ENCODE peak calls at places on chromosomes 4 and X, in eight cellular contexts. U is cardiac muscle cell; M is AG04449; N is stimulated activated CD4-positive, alpha-beta T cell treated with anti-CD3 and anti-CD28 coated beads, Interleukin-15, amount 100 ng/mL, for 1 hour; T is activated naive CD4-positive, alpha-beta T cell; Y is psoas muscle; F is fibroblast of mammary gland; A is pancreas. K is an unnamed sample.

GRCh38 chrX:64394874-64395567 is at the start of gene MTMR8:
- DNase-seq in N (peak), U (peak), A (peak), Y (peak), M (no peak), T (peak), F (peak), K (peak)

GRCh38 chr4:4542824-4543485 is 1.1 kb upstream of the STX18 start:
- DNase-seq in F (peak), M (no peak), A (no peak), U (peak), T (no peak), Y (no peak), N (no peak), K (no peak)

GRCh38 chrX:1894656-1895055 is 279.8 kb downstream of the ASMT start:
- DNase-seq in U (no peak), T (no peak), M (no peak), N (no peak), A (no peak), F (no peak), Y (no peak), K (no peak)

GRCh38 chr4:77699731-77700210 is 94.2 kb downstream of the CXCL13 start:
- DNase-seq in F (peak), U (peak), Y (no peak), M (peak), T (no peak), A (no peak), N (no peak), K (peak)

GRCh38 chrX:121832446-121832845 is 785.0 kb downstream of the GLUD2 start:
- DNase-seq in U (no peak), F (no peak), M (no peak), Y (no peak), T (no peak), N (no peak), A (no peak), K (no peak)

GRCh38 chr4:73984736-73985527 is 3.1 kb downstream of the PPBP start:
- DNase-seq in U (no peak), N (no peak), M (no peak), Y (no peak), A (no peak), T (no peak), F (peak), K (no peak)

GRCh38 chr4:147899512-147899911 is 167.6 kb downstream of the ARHGAP10 start:
- DNase-seq in N (no peak), F (peak), A (no peak), M (no peak), T (no peak), Y (no peak), U (no peak), K (no peak)

GRCh38 chr4:17066972-17067371 is 168.5 kb upstream of the LDB2 start:
- DNase-seq in A (no peak), F (peak), Y (no peak), U (no peak), M (peak), T (no peak), N (no peak), K (no peak)

GRCh38 chr4:123055943-123056342 is 133.5 kb upstream of the NUDT6 start:
- DNase-seq in Y (no peak), A (no peak), T (no peak), M (no peak), F (peak), U (no peak), N (no peak), K (no peak)